ENCODE peak calls at places on chromosomes 2 and 18, in nine cellular contexts. O, F, L, K, B, Y, H, D and I are unnamed samples.

GRCh38 chr2:19801367-19802087 is 100.3 kb downstream of the TTC32 start:
- DNase-seq in O (no peak), F (peak; percentile 90), L (peak; percentile 88), K (peak; percentile 94), B (no peak), Y (peak; percentile 98), H (peak; percentile 82), D (peak; percentile 100), I (no peak)

GRCh38 chr2:162890690-162891311 is 52.2 kb upstream of the KCNH7 start:
- DNase-seq in O (peak; percentile 75), F (no peak), L (no peak), K (no peak), B (peak; percentile 73), Y (peak; percentile 22), H (peak; percentile 65), D (peak; percentile 85), I (no peak)

GRCh38 chr18:46456691-46457090 is 200.3 kb downstream of the LOXHD1 start:
- DNase-seq in O (no peak), F (no peak), L (no peak), K (no peak), B (no peak), Y (no peak), H (no peak), D (no peak), I (no peak)

GRCh38 chr2:28516950-28517349 is 21.1 kb downstream of the PLB1 start:
- DNase-seq in O (no peak), F (no peak), L (no peak), K (no peak), B (no peak), Y (no peak), H (peak; percentile 30), D (no peak), I (no peak)

GRCh38 chr2:239152916-239153305 is 247.9 kb downstream of the HDAC4 start:
- DNase-seq in O (no peak), F (no peak), L (no peak), K (peak; percentile 20), B (no peak), Y (peak; percentile 4), H (no peak), D (no peak), I (no peak)

GRCh38 chr2:23452853-23453420 is 68.0 kb downstream of the KLHL29 start:
- DNase-seq in O (no peak), F (no peak), L (no peak), K (peak; percentile 80), B (no peak), Y (no peak), H (no peak), D (no peak), I (no peak)

GRCh38 chr2:156399224-156399949 is 36.8 kb upstream of the GPD2 start:
- DNase-seq in O (no peak), F (no peak), L (no peak), K (no peak), B (no peak), Y (no peak), H (peak; percentile 23), D (peak; percentile 59), I (no peak)

GRCh38 chr2:43605851-43606250 is 10.0 kb upstream of the THADA start:
- DNase-seq in O (no peak), F (no peak), L (no peak), K (no peak), B (no peak), Y (no peak), H (no peak), D (no peak), I (no peak)

GRCh38 chr2:233301811-233302210 is 5.8 kb upstream of the SAG start:
- DNase-seq in O (no peak), F (no peak), L (no peak), K (no peak), B (peak; percentile 49), Y (no peak), H (no peak), D (no peak), I (no peak)

GRCh38 chr2:29876374-29876773 is 45.0 kb downstream of the ALK start:
- DNase-seq in O (no peak), F (no peak), L (no peak), K (no peak), B (no peak), Y (no peak), H (no peak), D (no peak), I (no peak)

GRCh38 chr2:54709341-54709809 is 14.1 kb upstream of the EML6 start:
- DNase-seq in O (no peak), F (peak; percentile 65), L (no peak), K (no peak), B (no peak), Y (peak; percentile 33), H (peak; percentile 52), D (no peak), I (no peak)

GRCh38 chr2:119293900-119294299 is 70.3 kb downstream of the STEAP3 start:
- DNase-seq in O (no peak), F (no peak), L (no peak), K (no peak), B (no peak), Y (no peak), H (no peak), D (no peak), I (no peak)

GRCh38 chr18:11005528-11005927 is 143.8 kb downstream of the PIEZO2 start:
- DNase-seq in O (no peak), F (no peak), L (peak; percentile 66), K (peak; percentile 90), B (peak; percentile 6), Y (peak; percentile 84), H (peak; percentile 89), D (peak; percentile 29), I (no peak)

GRCh38 chr2:54750040-54750439 is 26.6 kb downstream of the EML6 start:
- DNase-seq in O (no peak), F (no peak), L (no peak), K (no peak), B (no peak), Y (no peak), H (no peak), D (peak; percentile 32), I (no peak)

DNA sequence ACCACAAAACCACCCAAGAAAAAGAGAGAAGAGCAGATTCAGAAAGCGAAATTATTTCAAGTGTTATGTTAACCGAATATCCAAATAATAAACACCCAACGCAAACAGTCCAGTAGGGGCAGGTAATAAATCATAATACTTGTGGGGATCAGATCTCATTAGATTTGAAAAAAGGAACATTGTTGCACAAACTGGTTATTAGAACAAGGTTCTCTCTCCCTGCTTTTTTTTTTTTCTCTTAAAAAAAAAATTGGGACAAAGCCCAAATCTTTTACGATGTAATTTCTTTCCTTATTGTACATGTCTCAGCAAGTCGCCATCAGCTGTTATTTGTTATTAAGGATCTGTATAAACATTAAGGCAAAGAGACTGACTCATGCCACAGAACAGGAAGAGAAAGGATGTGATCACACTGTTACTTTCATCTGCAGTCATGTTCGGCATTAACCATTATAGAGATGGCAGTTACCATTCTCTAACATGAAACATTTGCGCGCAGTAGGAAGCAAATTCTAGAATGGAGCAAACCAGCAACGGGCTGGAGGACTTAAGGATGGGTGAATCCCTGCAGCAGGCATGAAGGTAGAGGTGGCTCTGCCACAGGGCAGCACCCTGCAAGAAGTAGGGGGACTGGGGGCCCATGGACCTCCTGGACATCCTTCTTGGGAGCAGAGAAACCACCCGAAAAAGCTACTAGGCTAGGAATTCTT is 42.0 kb downstream of the EPHA4 start:
- DNase-seq in O (no peak), F (no peak), L (no peak), K (no peak), B (no peak), Y (no peak), H (no peak), D (peak; percentile 89), I (no peak)
- H3K27ac ChIP-seq in O (no peak overlapping the region), F (peak overlapping the region; percentile 6), L (peak overlapping the region; percentile 80), K (peak overlapping the region; percentile 22), B (peak overlapping the region; percentile 48), Y (no peak overlapping the region), H (no peak overlapping the region), D (peak overlapping the region; percentile 21), I (no peak overlapping the region)

DNA sequence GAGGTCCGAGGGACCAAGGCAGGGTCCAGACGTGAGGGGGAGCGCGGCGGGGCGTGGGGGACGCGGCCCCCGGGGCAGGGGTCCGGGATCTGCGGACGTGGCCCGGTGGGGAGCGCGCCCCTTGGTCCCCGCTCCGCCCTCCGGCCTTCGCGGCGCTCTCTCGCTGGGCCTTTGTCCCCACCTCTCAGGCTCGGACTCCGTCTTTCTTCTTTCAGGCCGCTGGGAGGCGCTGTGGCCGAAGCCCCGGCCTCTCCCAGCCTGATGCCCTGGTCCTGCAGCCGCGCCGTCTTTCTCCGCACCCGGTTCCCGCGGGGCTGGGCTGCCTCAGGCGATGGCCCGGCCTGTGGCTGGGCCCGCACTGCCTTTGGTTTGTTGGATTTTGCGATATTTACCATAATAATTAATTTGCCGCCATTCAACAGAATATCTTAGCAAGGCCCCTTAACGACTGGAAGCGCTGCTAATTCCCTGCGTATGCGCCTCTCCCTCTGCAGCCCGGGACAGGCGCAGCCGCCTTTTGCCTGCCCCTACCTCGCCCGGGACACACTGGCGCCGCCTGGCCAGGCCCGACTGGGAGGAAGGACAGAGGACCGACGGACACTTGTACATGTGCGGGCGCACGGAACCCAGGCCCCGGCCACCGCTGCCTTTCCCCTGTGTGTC is 10.8 kb downstream of the SIX3 start:
- DNase-seq in O (peak; percentile 57), F (peak; percentile 66), L (no peak), K (no peak), B (peak; percentile 94), Y (peak; percentile 42), H (peak; percentile 84), D (peak; percentile 86), I (no peak)
- H3K27me3 ChIP-seq in O (no peaks in the 10 kb centered on the region), F (no peaks in the 10 kb centered on the region), L (peaks cover 93% of the 10 kb centered on the region), K (peaks cover 96% of the 10 kb centered on the region), B (peaks cover 72% of the 10 kb centered on the region), Y (peaks cover 67% of the 10 kb centered on the region), H (peaks cover 99% of the 10 kb centered on the region), D (peaks cover 50% of the 10 kb centered on the region), I (peaks cover 21% of the 10 kb centered on the region)

DNA sequence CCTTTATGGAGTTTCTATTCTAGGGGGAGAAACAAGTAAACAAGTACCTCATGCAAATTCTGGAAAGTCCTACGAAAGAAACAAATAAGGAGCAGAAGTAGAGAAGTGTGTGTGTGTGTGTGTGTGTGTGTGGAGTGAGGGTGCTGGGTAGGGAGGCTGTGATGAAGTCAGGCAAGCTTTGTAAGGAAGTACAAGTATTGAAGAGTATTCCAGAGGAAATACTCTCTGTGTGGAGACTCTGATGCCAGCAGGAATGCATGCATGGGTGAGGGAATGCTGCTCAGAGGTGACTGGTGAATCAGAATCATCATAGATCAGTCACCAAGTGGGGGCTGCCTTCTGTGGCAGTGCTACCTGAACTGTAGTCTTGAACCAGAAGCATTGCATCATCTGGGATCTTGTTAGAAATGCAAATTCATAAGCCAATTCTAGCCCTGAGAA is 34.5 kb downstream of the SLC4A3 start:
- DNase-seq in O (no peak), F (no peak), L (no peak), K (no peak), B (no peak), Y (no peak), H (peak; percentile 46), D (peak; percentile 28), I (no peak)
- H3K27ac ChIP-seq in O (no peak overlapping the region), F (no peak overlapping the region), L (no peak overlapping the region), K (no peak overlapping the region), B (no peak overlapping the region), Y (no peak overlapping the region), H (peak overlapping the region; percentile 82), D (no peak overlapping the region), I (no peak overlapping the region)

DNA sequence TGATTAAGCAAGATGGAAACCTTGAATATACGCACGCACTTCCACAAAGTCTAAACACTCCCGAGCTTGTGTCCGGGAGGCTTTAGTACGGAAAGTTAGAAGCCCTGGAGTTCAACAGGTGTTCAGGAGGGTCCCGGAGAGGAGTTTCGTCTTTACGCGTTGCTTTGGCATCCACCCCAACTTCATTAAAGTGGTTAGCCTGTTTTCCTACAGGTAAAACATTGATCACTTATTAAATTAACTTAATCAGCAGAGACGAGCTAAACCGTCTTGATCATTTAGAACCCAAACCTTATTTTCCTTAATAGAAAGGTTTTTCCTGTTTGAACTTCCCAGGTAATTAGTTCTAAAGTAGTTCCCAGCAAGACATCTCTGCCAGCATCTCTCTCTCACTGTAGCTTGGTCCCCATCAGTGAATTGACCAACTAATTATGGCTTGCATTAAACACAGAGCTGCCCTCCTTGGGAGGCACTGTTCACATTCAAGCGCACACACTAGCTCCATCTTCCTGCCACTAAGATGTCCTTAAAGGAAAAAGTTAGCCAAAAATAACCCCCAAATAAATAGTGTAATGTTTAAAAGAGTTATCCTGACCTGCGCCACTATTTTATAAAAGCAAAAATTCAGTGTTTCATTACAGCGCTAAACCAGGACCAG is 1.4 kb downstream of the NPAS2 start:
- DNase-seq in O (no peak), F (no peak), L (no peak), K (no peak), B (peak; percentile 29), Y (no peak), H (no peak), D (peak; percentile 12), I (no peak)
- H3K27me3 ChIP-seq in O (no peaks in the 10 kb centered on the region), F (no peaks in the 10 kb centered on the region), L (peaks cover 3% of the 10 kb centered on the region), K (no peaks in the 10 kb centered on the region), B (peaks cover 77% of the 10 kb centered on the region), Y (no peaks in the 10 kb centered on the region), H (peaks cover 4% of the 10 kb centered on the region), D (no peaks in the 10 kb centered on the region), I (peaks cover 7% of the 10 kb centered on the region)